ENCODE peak calls at places on chromosomes 1 and 21, in eight cellular contexts. K is neuronal stem cell, L is uterus, P is left ventricle myocardium inferior, M is upper lobe of right lung, A is Panc1, C is heart left ventricle, W is fibroblast of lung. D is an unnamed sample.

GRCh38 chr1:221741364-221741970 is 422 bp downstream of the DUSP10 start:
- DNase-seq in L (peak; percentile 39), C (peak; percentile 49), K (peak; percentile 47), W (peak; percentile 66), M (peak; percentile 72), A (no peak), P (no peak), D (peak; percentile 23)

GRCh38 chr1:111647738-111648137 is 28.1 kb downstream of the RAP1A start:
- DNase-seq in C (no peak), W (no peak), K (no peak), M (no peak), L (no peak), P (no peak), A (no peak), D (no peak)

GRCh38 chr21:44697811-44698734 is 1.1 kb downstream of the KRTAP10-12 start:
- DNase-seq in L (no peak), A (no peak), C (no peak), K (no peak), M (no peak), P (no peak), W (no peak), D (no peak)

GRCh38 chr1:6460349-6461236 is 5.4 kb downstream of the TNFRSF25 start:
- DNase-seq in A (no peak), C (no peak), W (no peak), P (no peak), M (no peak), K (no peak), L (no peak), D (no peak)

GRCh38 chr1:18532390-18533170 is 51.9 kb downstream of the KLHDC7A start:
- DNase-seq in P (no peak), M (peak; percentile 48), A (no peak), K (no peak), C (no peak), L (no peak), W (no peak), D (no peak)

GRCh38 chr1:190320952-190321351 is 156.7 kb downstream of the BRINP3 start:
- DNase-seq in P (no peak), W (peak; percentile 54), A (no peak), C (no peak), L (no peak), M (no peak), K (peak; percentile 14), D (no peak)

GRCh38 chr1:35666916-35667315 is 25.6 kb upstream of the PSMB2 start:
- DNase-seq in M (no peak), C (no peak), L (no peak), A (no peak), K (no peak), P (no peak), W (no peak), D (no peak)

GRCh38 chr1:233364026-233364425 is 36.5 kb downstream of the MAP3K21 start:
- DNase-seq in M (no peak), K (no peak), P (no peak), L (no peak), A (no peak), C (no peak), W (no peak), D (no peak)

GRCh38 chr1:156704930-156705320 is 458 bp downstream of the CRABP2 start:
- DNase-seq in K (no peak), L (peak; percentile 83), C (no peak), M (no peak), W (peak; percentile 72), A (no peak), P (peak; percentile 29), D (peak; percentile 33)

GRCh38 chr21:45622416-45623097 is 21.0 kb upstream of the PCBP3 start:
- DNase-seq in W (no peak), C (no peak), P (no peak), A (no peak), K (no peak), L (no peak), M (peak; percentile 48), D (no peak)

GRCh38 chr1:26889580-26890466 is at the start of gene GPN2:
- DNase-seq in A (no peak), M (peak; percentile 89), K (peak; percentile 56), P (peak; percentile 80), C (peak; percentile 85), W (peak; percentile 76), L (peak; percentile 64), D (peak; percentile 82)

GRCh38 chr1:168636200-168636599 is 59.8 kb downstream of the XCL1 start:
- DNase-seq in C (no peak), A (no peak), M (no peak), K (no peak), P (no peak), W (no peak), L (no peak), D (no peak)

GRCh38 chr1:59499273-59499955 is 202.5 kb downstream of the FGGY start:
- DNase-seq in P (no peak), L (no peak), M (no peak), W (peak; percentile 55), K (no peak), A (no peak), C (no peak), D (no peak)

GRCh38 chr21:15968911-15969310 is 239.1 kb downstream of the USP25 start:
- DNase-seq in K (no peak), M (no peak), P (no peak), W (no peak), L (no peak), A (no peak), C (no peak), D (no peak)

GRCh38 chr1:44154049-44154448 is 12.6 kb upstream of the KLF18 start:
- DNase-seq in C (no peak), L (no peak), A (no peak), P (no peak), W (peak; percentile 26), K (no peak), M (no peak), D (no peak)

GRCh38 chr1:24932284-24932683 is 2.2 kb upstream of the RUNX3 start:
- DNase-seq in L (no peak), K (peak; percentile 54), P (peak; percentile 42), A (no peak), W (no peak), M (peak; percentile 78), C (no peak), D (peak; percentile 64)

GRCh38 chr1:205615789-205616188 is 16.0 kb downstream of the ELK4 start:
- DNase-seq in P (no peak), C (no peak), M (no peak), K (no peak), A (no peak), L (no peak), W (no peak), D (no peak)

GRCh38 chr1:69230223-69230622 is 337.5 kb upstream of the LRRC7 start:
- DNase-seq in M (no peak), A (no peak), P (no peak), C (no peak), L (no peak), K (no peak), W (no peak), D (no peak)

GRCh38 chr1:170692866-170693575 is 29.1 kb downstream of the PRRX1 start:
- DNase-seq in K (no peak), W (peak; percentile 82), C (no peak), P (no peak), A (no peak), M (no peak), L (no peak), D (no peak)

GRCh38 chr1:221100196-221100950 is 221.1 kb downstream of the HLX start:
- DNase-seq in A (no peak), L (no peak), M (no peak), W (peak; percentile 90), C (no peak), K (no peak), P (no peak), D (no peak)

GRCh38 chr1:2212542-2213491 is 15.3 kb upstream of the SKI start:
- DNase-seq in A (no peak), C (peak; percentile 97), K (peak; percentile 94), W (peak; percentile 95), P (peak; percentile 92), M (peak; percentile 93), L (peak; percentile 97), D (peak; percentile 88)

DNA sequence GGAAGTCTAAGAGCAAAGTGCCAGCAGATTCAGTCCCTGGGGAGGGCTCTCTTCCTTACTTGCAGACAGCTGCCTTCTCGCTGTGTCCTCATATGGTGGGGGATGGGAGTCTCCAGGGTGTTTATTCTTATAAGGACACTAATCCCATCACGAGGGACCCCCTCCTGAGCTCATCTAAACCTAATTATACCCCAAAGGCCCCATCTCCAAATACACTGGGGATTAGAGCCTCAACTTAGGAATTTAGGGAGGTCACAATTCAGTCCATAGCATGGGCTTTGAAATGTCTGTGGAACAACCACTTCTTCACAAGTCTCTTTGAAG is 34.7 kb upstream of the ZC3H12A start:
- DNase-seq in A (no peak), P (no peak), C (no peak), L (no peak), M (no peak), W (no peak), K (no peak), D (no peak)
- H3K4me1 ChIP-seq in A (no peaks in the 10 kb centered on the region), P (no peaks in the 10 kb centered on the region), C (no peaks in the 10 kb centered on the region), L (no peaks in the 10 kb centered on the region), M (no peaks in the 10 kb centered on the region), W (no peaks in the 10 kb centered on the region), K (peaks cover 12% of the 10 kb centered on the region), D (no peaks in the 10 kb centered on the region)

DNA sequence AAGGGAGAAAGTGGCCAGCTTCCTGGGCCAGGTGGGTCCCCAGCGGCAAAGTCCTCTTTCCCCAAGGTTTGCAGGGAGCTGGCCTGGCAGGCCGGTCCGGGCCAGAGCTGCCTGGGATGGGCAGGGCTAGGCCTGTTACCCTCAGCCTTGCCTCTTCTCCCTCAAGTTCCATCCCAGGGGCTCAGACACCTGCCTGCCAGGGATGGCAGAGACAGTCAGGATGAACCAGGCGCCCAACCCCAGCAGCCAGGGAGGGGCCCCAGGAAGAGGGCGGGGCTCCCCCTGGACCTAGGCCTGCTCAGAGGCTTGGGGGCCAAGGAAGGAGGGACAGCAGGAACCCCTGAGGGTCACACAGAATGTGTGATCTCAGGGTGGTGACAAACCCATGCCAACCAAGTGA is 120.6 kb downstream of the CASZ1 start:
- DNase-seq in P (no peak), K (no peak), L (no peak), C (no peak), A (no peak), W (no peak), M (no peak), D (peak; percentile 38)
- H3K4me1 ChIP-seq in P (peaks cover 99% of the 10 kb centered on the region), K (peaks cover 30% of the 10 kb centered on the region), L (peaks cover 12% of the 10 kb centered on the region), C (peaks cover 61% of the 10 kb centered on the region), A (peaks cover 24% of the 10 kb centered on the region), W (no peaks in the 10 kb centered on the region), M (peaks cover 56% of the 10 kb centered on the region), D (peaks cover 94% of the 10 kb centered on the region)

DNA sequence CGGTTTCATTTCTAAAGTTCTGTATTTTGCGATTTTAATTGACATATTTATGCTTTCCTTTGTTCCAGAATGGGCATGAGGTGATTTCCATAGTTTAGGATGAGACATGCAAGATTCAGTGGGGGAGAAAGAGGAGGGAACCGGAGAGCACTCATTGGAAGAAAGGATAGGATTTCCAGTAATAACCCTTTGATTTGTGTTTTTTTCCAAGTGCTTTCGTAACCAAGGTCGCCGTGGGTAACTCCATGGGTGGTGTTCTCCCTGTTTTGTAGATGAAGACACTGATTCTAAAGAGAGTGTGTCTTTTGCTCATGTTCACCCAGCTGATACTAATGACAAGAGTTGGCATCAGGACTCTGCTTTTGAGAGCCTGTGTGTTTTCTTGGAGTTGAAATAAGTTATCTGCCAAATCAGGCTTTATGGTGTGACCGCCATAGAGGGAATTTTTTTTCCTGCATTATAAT is 170.1 kb downstream of the DHRS3 start:
- DNase-seq in K (no peak), L (no peak), A (no peak), W (peak; percentile 82), C (no peak), P (no peak), M (no peak), D (no peak)
- H3K4me1 ChIP-seq in K (peaks cover 5% of the 10 kb centered on the region), L (peaks cover 8% of the 10 kb centered on the region), A (peaks cover 7% of the 10 kb centered on the region), W (peaks cover 12% of the 10 kb centered on the region), C (peaks cover 69% of the 10 kb centered on the region), P (peaks cover 76% of the 10 kb centered on the region), M (peaks cover 64% of the 10 kb centered on the region), D (peaks cover 18% of the 10 kb centered on the region)

GRCh38 chr1:203289281-203289981 is 15.9 kb upstream of the BTG2 start:
- DNase-seq in A (no peak), C (peak; percentile 54), K (no peak), L (peak; percentile 59), M (peak; percentile 79), W (no peak), P (no peak), D (peak; percentile 77)
- H3K4me1 ChIP-seq in A (no peaks in the 10 kb centered on the region), C (peaks cover 67% of the 10 kb centered on the region), K (peaks cover 37% of the 10 kb centered on the region), L (peaks cover 7% of the 10 kb centered on the region), M (peaks cover 54% of the 10 kb centered on the region), W (peaks cover 2% of the 10 kb centered on the region), P (peaks cover 69% of the 10 kb centered on the region), D (peaks cover 80% of the 10 kb centered on the region)

D was measured in transverse colon.